ENCODE peak calls at places on chromosomes 5 and 9, in eight cellular contexts. K is HFF-Myc, X is mesothelial cell of epicardium, P is fibroblast of lung, S is stomach, G is progenitor cell of endocrine pancreas, O is CD14-positive monocyte, D is spleen. I is an unnamed sample.

GRCh38 chr5:16884595-16884994 is 51.5 kb downstream of the MYO10 start:
- DNase-seq in K (no peak), X (no peak), P (no peak), S (no peak), G (no peak), O (no peak), D (no peak), I (no peak)

GRCh38 chr5:147882586-147883313 is 4.2 kb downstream of the SCGB3A2 start:
- DNase-seq in K (no peak), X (no peak), P (no peak), S (no peak), G (no peak), O (no peak), D (no peak), I (no peak)

GRCh38 chr5:116557669-116558271 is 16.9 kb downstream of the SEMA6A start:
- DNase-seq in K (no peak), X (no peak), P (peak), S (no peak), G (no peak), O (no peak), D (no peak), I (no peak)

GRCh38 chr9:112487008-112487798 is 576 bp downstream of the KIAA1958 start:
- DNase-seq in K (no peak), X (peak), P (peak), S (peak), G (peak), O (no peak), D (peak), I (peak)

GRCh38 chr5:163379298-163380155 is 57.9 kb upstream of the CCNG1 start:
- DNase-seq in K (no peak), X (no peak), P (peak), S (no peak), G (no peak), O (no peak), D (no peak), I (no peak)

GRCh38 chr5:119275146-119275872 is 80.5 kb upstream of the TNFAIP8 start:
- DNase-seq in K (no peak), X (no peak), P (no peak), S (no peak), G (no peak), O (no peak), D (no peak), I (no peak)

GRCh38 chr5:77957516-77957915 is 181.4 kb upstream of the TBCA start:
- DNase-seq in K (no peak), X (peak), P (no peak), S (no peak), G (no peak), O (no peak), D (no peak), I (no peak)

GRCh38 chr9:96383165-96383939 is at the start of gene SLC35D2:
- DNase-seq in K (no peak), X (peak), P (peak), S (peak), G (peak), O (no peak), D (peak), I (peak)

GRCh38 chr9:36486933-36487481 is 85.7 kb upstream of the MELK start:
- DNase-seq in K (no peak), X (peak), P (no peak), S (peak), G (peak), O (peak), D (peak), I (peak)

GRCh38 chr9:36486454-36486932 is 86.2 kb upstream of the MELK start:
- DNase-seq in K (no peak), X (peak), P (no peak), S (no peak), G (no peak), O (no peak), D (no peak), I (peak)

GRCh38 chr9:36489453-36489852 is 83.2 kb upstream of the MELK start:
- DNase-seq in K (no peak), X (no peak), P (no peak), S (no peak), G (no peak), O (no peak), D (no peak), I (no peak)

GRCh38 chr9:36488322-36488838 is 84.3 kb upstream of the MELK start:
- DNase-seq in K (no peak), X (no peak), P (no peak), S (no peak), G (no peak), O (no peak), D (peak), I (no peak)

GRCh38 chr9:36487482-36488321 is 85.0 kb upstream of the MELK start:
- DNase-seq in K (peak), X (peak), P (peak), S (peak), G (peak), O (peak), D (peak), I (peak)
- TF ChIP-seq CTCF in K (no peak), X (no peak), P (no peak), S (no peak), G (peak), O (no peak), D (peak), I (no peak)

DNA sequence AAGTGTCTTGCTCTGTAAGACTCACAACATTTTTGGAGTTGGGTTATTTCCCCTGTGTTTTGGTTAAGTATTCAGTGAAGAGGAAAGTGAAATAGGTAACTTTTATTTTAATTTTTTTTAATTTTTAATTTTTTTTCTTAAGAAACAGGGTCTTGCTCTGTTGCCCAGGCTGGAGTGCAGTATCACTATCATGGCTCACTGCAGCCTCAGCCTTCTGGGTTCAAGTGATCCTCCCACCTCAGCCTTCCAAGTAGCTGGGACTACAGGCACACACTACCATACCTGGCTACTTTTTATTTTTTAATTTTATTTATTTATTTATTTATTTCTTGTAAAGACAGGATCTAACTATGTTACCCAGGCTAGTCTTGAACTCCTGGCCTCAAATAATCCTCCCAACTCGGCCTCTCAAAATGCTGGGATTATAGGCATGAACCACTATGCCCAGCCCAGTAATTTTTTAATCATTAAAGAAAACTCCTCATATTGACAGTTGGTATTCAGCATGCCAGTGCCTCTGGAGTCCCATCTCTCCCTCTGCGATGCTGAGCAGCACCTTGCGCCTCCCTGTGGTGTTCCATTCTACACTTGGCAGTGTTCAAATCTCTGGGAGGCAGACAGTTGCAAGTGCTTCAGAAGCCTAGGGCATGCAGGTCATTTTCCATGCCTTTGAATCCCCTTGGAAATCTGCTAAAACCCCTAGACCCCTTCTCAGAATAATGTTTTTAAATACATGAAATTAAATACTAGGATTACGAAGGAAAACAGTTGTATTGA is 41.1 kb downstream of the GARNL3 start:
- DNase-seq in K (no peak), X (no peak), P (no peak), S (no peak), G (no peak), O (no peak), D (no peak), I (no peak)
- TF ChIP-seq CTCF in K (no peak), X (no peak), P (no peak), S (no peak), G (no peak), O (no peak), D (no peak), I (no peak)

GRCh38 chr5:138032572-138033274 is at the start of gene FAM13B:
- DNase-seq in K (no peak), X (peak), P (peak), S (peak), G (peak), O (peak), D (peak), I (peak)
- TF ChIP-seq CTCF in K (no peak), X (no peak), P (no peak), S (peak), G (no peak), O (no peak), D (peak), I (no peak)

DNA sequence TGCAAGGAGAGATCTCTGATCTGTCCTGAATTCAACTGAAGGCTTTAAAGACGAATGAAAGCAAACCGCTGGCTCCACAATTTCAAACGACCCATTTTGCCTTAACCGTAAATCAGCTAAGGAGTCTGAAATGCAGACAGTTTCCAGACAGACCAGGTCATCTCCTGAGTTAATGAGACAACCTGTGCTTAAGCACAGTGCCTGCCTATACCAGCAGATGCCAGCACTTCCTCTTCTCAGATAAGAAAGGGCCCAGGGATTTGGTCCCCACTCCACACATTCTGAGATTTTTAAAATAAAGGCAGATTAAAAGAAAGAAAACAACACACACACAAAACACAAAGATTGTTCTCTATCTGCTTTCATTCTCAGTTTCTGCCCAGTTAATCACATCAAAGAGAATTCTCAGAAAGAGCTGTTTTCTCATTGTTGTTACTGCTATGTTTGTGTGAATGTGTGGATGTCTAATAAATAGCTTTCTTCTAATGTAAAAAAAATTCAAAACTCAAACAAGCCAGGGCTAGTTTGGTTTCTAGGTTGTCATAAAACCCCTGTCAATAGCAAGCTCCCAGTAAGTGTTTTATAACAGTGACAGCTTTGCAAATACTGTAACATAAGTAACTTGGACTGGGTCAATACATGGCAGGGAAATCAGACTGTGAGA is 157.7 kb upstream of the SLC24A2 start:
- DNase-seq in K (no peak), X (no peak), P (peak), S (no peak), G (no peak), O (no peak), D (no peak), I (no peak)
- TF ChIP-seq CTCF in K (peak), X (no peak), P (peak), S (no peak), G (peak), O (no peak), D (no peak), I (no peak)

I was measured in endothelial cell.